ENCODE peak calls at places on chromosomes 13 and 19, in five cellular contexts. One of them, this sample, is unnamed.

GRCh38 chr19:2274937-2275535 is 6.9 kb downstream of the PEAK3 start:
- DNase-seq in fibroblast of lung: peak; percentile 59
- DNase-seq in GM10248: no peak
- DNase-seq in cardiac muscle cell: peak; percentile 77
- DNase-seq in mammary epithelial cell: peak; percentile 44
- DNase-seq in this sample: no peak

GRCh38 chr13:31322025-31322424 is 122.2 kb downstream of the B3GLCT start:
- DNase-seq in cardiac muscle cell: peak; percentile 93
- DNase-seq in fibroblast of lung: peak; percentile 65
- DNase-seq in mammary epithelial cell: peak; percentile 24
- DNase-seq in GM10248: no peak
- DNase-seq in this sample: no peak

GRCh38 chr19:3106509-3107141 is 12.5 kb downstream of the GNA11 start:
- DNase-seq in fibroblast of lung: no peak
- DNase-seq in mammary epithelial cell: no peak
- DNase-seq in cardiac muscle cell: no peak
- DNase-seq in GM10248: no peak
- DNase-seq in this sample: no peak

GRCh38 chr13:49098198-49098597 is 121.9 kb upstream of the MLNR start:
- DNase-seq in cardiac muscle cell: peak; percentile 94
- DNase-seq in GM10248: no peak
- DNase-seq in fibroblast of lung: peak; percentile 95
- DNase-seq in mammary epithelial cell: peak; percentile 94
- DNase-seq in this sample: no peak

GRCh38 chr13:77047649-77048343 is 20.8 kb upstream of the FBXL3 start:
- DNase-seq in mammary epithelial cell: no peak
- DNase-seq in fibroblast of lung: no peak
- DNase-seq in GM10248: no peak
- DNase-seq in cardiac muscle cell: no peak
- DNase-seq in this sample: no peak

GRCh38 chr13:74978596-74978995 is 503.4 kb downstream of the TBC1D4 start:
- DNase-seq in cardiac muscle cell: no peak
- DNase-seq in GM10248: no peak
- DNase-seq in fibroblast of lung: no peak
- DNase-seq in mammary epithelial cell: peak; percentile 20
- DNase-seq in this sample: no peak

GRCh38 chr19:42076375-42076944 is 494 bp downstream of the ZNF574 start:
- DNase-seq in cardiac muscle cell: no peak
- DNase-seq in mammary epithelial cell: no peak
- DNase-seq in GM10248: no peak
- DNase-seq in fibroblast of lung: peak; percentile 10
- DNase-seq in this sample: no peak

GRCh38 chr13:75798353-75799245 is 162.5 kb downstream of the LMO7 start:
- DNase-seq in cardiac muscle cell: peak; percentile 35
- DNase-seq in mammary epithelial cell: peak; percentile 43
- DNase-seq in fibroblast of lung: no peak
- DNase-seq in GM10248: no peak
- DNase-seq in this sample: no peak

GRCh38 chr13:113647351-113648217 is 10.4 kb downstream of the ATP4B start:
- DNase-seq in GM10248: no peak
- DNase-seq in cardiac muscle cell: peak; percentile 45
- DNase-seq in fibroblast of lung: peak; percentile 54
- DNase-seq in mammary epithelial cell: peak; percentile 59
- DNase-seq in this sample: peak; percentile 95

GRCh38 chr19:10173527-10173926 is 21.2 kb downstream of the DNMT1 start:
- DNase-seq in fibroblast of lung: peak; percentile 50
- DNase-seq in cardiac muscle cell: peak; percentile 45
- DNase-seq in GM10248: no peak
- DNase-seq in mammary epithelial cell: peak; percentile 54
- DNase-seq in this sample: no peak

GRCh38 chr19:35935911-35936737 is at the start of gene LRFN3:
- DNase-seq in fibroblast of lung: peak; percentile 68
- DNase-seq in cardiac muscle cell: peak; percentile 81
- DNase-seq in GM10248: peak; percentile 74
- DNase-seq in mammary epithelial cell: peak; percentile 63
- DNase-seq in this sample: no peak

GRCh38 chr19:14081797-14082674 is 3.5 kb downstream of the C19orf67 start:
- DNase-seq in fibroblast of lung: no peak
- DNase-seq in cardiac muscle cell: no peak
- DNase-seq in GM10248: peak; percentile 52
- DNase-seq in mammary epithelial cell: peak; percentile 90
- DNase-seq in this sample: no peak

GRCh38 chr19:33212024-33212772 is 13.5 kb downstream of the SLC7A10 start:
- DNase-seq in fibroblast of lung: no peak
- DNase-seq in GM10248: no peak
- DNase-seq in cardiac muscle cell: no peak
- DNase-seq in mammary epithelial cell: no peak
- DNase-seq in this sample: no peak

GRCh38 chr13:73782781-73783180 is 351.4 kb downstream of the KLF12 start:
- DNase-seq in GM10248: no peak
- DNase-seq in cardiac muscle cell: no peak
- DNase-seq in mammary epithelial cell: no peak
- DNase-seq in fibroblast of lung: peak; percentile 27
- DNase-seq in this sample: no peak

GRCh38 chr13:30466358-30466714 is 600 bp upstream of the HMGB1 start:
- DNase-seq in cardiac muscle cell: no peak
- DNase-seq in GM10248: no peak
- DNase-seq in mammary epithelial cell: no peak
- DNase-seq in fibroblast of lung: no peak
- DNase-seq in this sample: no peak

DNA sequence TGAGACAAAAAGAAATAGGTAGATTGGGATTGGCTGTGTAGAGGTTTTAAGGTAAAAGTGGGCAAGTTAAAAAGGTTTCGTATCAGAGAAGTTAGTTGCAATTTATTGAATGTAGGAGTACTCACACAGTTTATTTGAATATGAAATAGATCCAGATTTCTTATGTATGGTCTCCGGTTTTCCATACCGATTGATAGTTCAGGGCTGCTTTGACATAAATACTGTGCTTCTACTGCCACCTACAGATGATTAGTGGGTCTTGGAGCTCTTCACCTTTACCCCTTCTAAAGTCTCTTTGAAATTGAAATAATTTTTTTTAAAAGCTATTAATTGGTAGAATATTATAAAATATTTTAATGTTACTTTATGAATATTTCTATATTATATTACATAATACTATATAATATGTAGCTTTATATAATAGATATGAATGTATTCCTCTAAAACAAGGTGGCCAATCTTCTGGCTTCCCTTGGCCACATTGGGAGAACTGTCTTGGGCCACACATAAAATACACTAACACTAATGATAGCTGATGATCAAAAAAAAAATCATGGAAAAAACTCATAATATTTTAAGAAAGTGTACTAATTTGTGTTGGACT is 7.7 kb upstream of the GPR18 start:
- DNase-seq in cardiac muscle cell: peak; percentile 68
- DNase-seq in fibroblast of lung: peak; percentile 72
- DNase-seq in mammary epithelial cell: peak; percentile 26
- DNase-seq in GM10248: peak; percentile 40
- DNase-seq in this sample: no peak
- TF ChIP-seq CTCF in cardiac muscle cell: peak; percentile 59
- TF ChIP-seq CTCF in fibroblast of lung: peak; percentile 60
- TF ChIP-seq CTCF in mammary epithelial cell: peak; percentile 56
- TF ChIP-seq CTCF in GM10248: peak; percentile 63
- TF ChIP-seq CTCF in this sample: peak; percentile 93

GRCh38 chr19:7640803-7641202 is 3.9 kb downstream of the STXBP2 start:
- DNase-seq in GM10248: no peak
- DNase-seq in cardiac muscle cell: no peak
- DNase-seq in mammary epithelial cell: no peak
- DNase-seq in fibroblast of lung: no peak
- DNase-seq in this sample: no peak

GRCh38 chr19:7639863-7640348 is 3.0 kb downstream of the STXBP2 start:
- DNase-seq in GM10248: no peak
- DNase-seq in cardiac muscle cell: no peak
- DNase-seq in fibroblast of lung: no peak
- DNase-seq in mammary epithelial cell: no peak
- DNase-seq in this sample: no peak

GRCh38 chr19:7642295-7643046 is 5.6 kb downstream of the STXBP2 start:
- DNase-seq in GM10248: no peak
- DNase-seq in fibroblast of lung: no peak
- DNase-seq in mammary epithelial cell: no peak
- DNase-seq in cardiac muscle cell: no peak
- DNase-seq in this sample: no peak

GRCh38 chr19:7638802-7639465 is 2.0 kb downstream of the STXBP2 start:
- DNase-seq in mammary epithelial cell: no peak
- DNase-seq in GM10248: no peak
- DNase-seq in cardiac muscle cell: no peak
- DNase-seq in fibroblast of lung: no peak
- DNase-seq in this sample: no peak

GRCh38 chr19:7641288-7642276 is 4.7 kb downstream of the STXBP2 start:
- DNase-seq in fibroblast of lung: no peak
- DNase-seq in mammary epithelial cell: no peak
- DNase-seq in cardiac muscle cell: no peak
- DNase-seq in GM10248: no peak
- DNase-seq in this sample: no peak
- TF ChIP-seq CTCF in fibroblast of lung: no peak
- TF ChIP-seq CTCF in mammary epithelial cell: no peak
- TF ChIP-seq CTCF in cardiac muscle cell: peak; percentile 14
- TF ChIP-seq CTCF in GM10248: no peak
- TF ChIP-seq CTCF in this sample: peak; percentile 27

GRCh38 chr19:46785054-46785979 is 3.1 kb downstream of the SLC1A5 start:
- DNase-seq in cardiac muscle cell: peak; percentile 21
- DNase-seq in mammary epithelial cell: no peak
- DNase-seq in fibroblast of lung: peak; percentile 21
- DNase-seq in GM10248: no peak
- DNase-seq in this sample: no peak

GRCh38 chr19:46782355-46783019 is 5.9 kb downstream of the SLC1A5 start:
- DNase-seq in mammary epithelial cell: no peak
- DNase-seq in GM10248: peak; percentile 5
- DNase-seq in fibroblast of lung: no peak
- DNase-seq in cardiac muscle cell: no peak
- DNase-seq in this sample: no peak

GRCh38 chr19:46783670-46784069 is 4.7 kb downstream of the SLC1A5 start:
- DNase-seq in GM10248: peak; percentile 3
- DNase-seq in cardiac muscle cell: no peak
- DNase-seq in fibroblast of lung: no peak
- DNase-seq in mammary epithelial cell: no peak
- DNase-seq in this sample: no peak

GRCh38 chr19:46785980-46786235 is 2.5 kb downstream of the SLC1A5 start:
- DNase-seq in fibroblast of lung: no peak
- DNase-seq in GM10248: no peak
- DNase-seq in cardiac muscle cell: no peak
- DNase-seq in mammary epithelial cell: no peak
- DNase-seq in this sample: no peak

GRCh38 chr19:46784262-46785053 is 3.9 kb downstream of the SLC1A5 start:
- DNase-seq in cardiac muscle cell: peak; percentile 95
- DNase-seq in GM10248: peak; percentile 82
- DNase-seq in fibroblast of lung: peak; percentile 93
- DNase-seq in mammary epithelial cell: peak; percentile 95
- DNase-seq in this sample: no peak
- TF ChIP-seq CTCF in cardiac muscle cell: peak; percentile 38
- TF ChIP-seq CTCF in GM10248: peak; percentile 26
- TF ChIP-seq CTCF in fibroblast of lung: peak; percentile 40
- TF ChIP-seq CTCF in mammary epithelial cell: no peak
- TF ChIP-seq CTCF in this sample: peak; percentile 79

GRCh38 chr19:1247747-1248453 is 483 bp upstream of the MIDN start:
- DNase-seq in GM10248: peak; percentile 59
- DNase-seq in fibroblast of lung: peak; percentile 62
- DNase-seq in cardiac muscle cell: peak; percentile 60
- DNase-seq in mammary epithelial cell: no peak
- DNase-seq in this sample: no peak
- TF ChIP-seq CTCF in GM10248: peak; percentile 40
- TF ChIP-seq CTCF in fibroblast of lung: peak; percentile 15
- TF ChIP-seq CTCF in cardiac muscle cell: peak; percentile 32
- TF ChIP-seq CTCF in mammary epithelial cell: no peak
- TF ChIP-seq CTCF in this sample: no peak

This sample was measured in chondrocyte.